ENCODE peak calls at places on chromosomes 3 and 15, in six cellular contexts. I is progenitor cell of endocrine pancreas, O is OCI-LY7, W is breast epithelium, V is psoas muscle, Z is germinal center. N is an unnamed sample.

GRCh38 chr15:66129561-66129960 is 124.0 kb downstream of the MEGF11 start:
- DNase-seq in I (no peak), Z (no peak), V (no peak), W (no peak), O (no peak), N (no peak)

GRCh38 chr3:197490098-197490497 is 65.7 kb downstream of the BDH1 start:
- DNase-seq in V (no peak), O (no peak), I (no peak), Z (no peak), W (no peak), N (no peak)

GRCh38 chr3:153313307-153313945 is 151.4 kb downstream of the RAP2B start:
- DNase-seq in W (no peak), I (no peak), V (no peak), O (no peak), Z (no peak), N (no peak)

GRCh38 chr3:111691293-111691909 is 96.3 kb upstream of the ZBED2 start:
- DNase-seq in W (no peak), V (no peak), I (no peak), Z (no peak), O (peak), N (no peak)

GRCh38 chr3:78647735-78648134 is 1120.1 kb downstream of the ROBO1 start:
- DNase-seq in V (no peak), Z (no peak), I (no peak), O (no peak), W (no peak), N (no peak)

GRCh38 chr3:134453631-134454030 is 32.2 kb downstream of the ANAPC13 start:
- DNase-seq in I (no peak), W (no peak), V (no peak), Z (no peak), O (no peak), N (no peak)

GRCh38 chr15:64443016-64443415 is 17.4 kb upstream of the ZNF609 start:
- DNase-seq in Z (no peak), W (no peak), I (no peak), O (no peak), V (no peak), N (no peak)

GRCh38 chr15:40092416-40093223 is 16.1 kb downstream of the BMF start:
- DNase-seq in W (no peak), V (peak), I (no peak), Z (no peak), O (no peak), N (no peak)

GRCh38 chr3:133932009-133932408 is 36.3 kb upstream of the RAB6B start:
- DNase-seq in Z (no peak), W (no peak), I (no peak), O (no peak), V (no peak), N (no peak)

GRCh38 chr3:5026046-5026362 is 46.8 kb downstream of the BHLHE40 start:
- DNase-seq in Z (no peak), V (no peak), W (no peak), I (no peak), O (no peak), N (no peak)

GRCh38 chr3:177642482-177643163 is 445.3 kb upstream of the TBL1XR1 start:
- DNase-seq in W (no peak), O (no peak), V (no peak), Z (no peak), I (no peak), N (no peak)

GRCh38 chr3:183212565-183212964 is 40.5 kb upstream of the B3GNT5 start:
- DNase-seq in V (no peak), Z (no peak), I (no peak), W (no peak), O (peak), N (no peak)

GRCh38 chr3:166291510-166291909 is 454.3 kb upstream of the BCHE start:
- DNase-seq in V (no peak), O (no peak), Z (no peak), W (no peak), I (no peak), N (no peak)

GRCh38 chr3:130658666-130659065 is 88.0 kb downstream of the PIK3R4 start:
- DNase-seq in V (no peak), Z (no peak), W (no peak), I (no peak), O (no peak), N (no peak)

GRCh38 chr3:114272271-114272670 is 21.6 kb upstream of the TIGIT start:
- DNase-seq in V (no peak), Z (no peak), W (no peak), O (no peak), I (no peak), N (no peak)

GRCh38 chr3:130992344-130992743 is 34.3 kb downstream of the ASTE1 start:
- DNase-seq in Z (no peak), W (no peak), V (no peak), I (no peak), O (no peak), N (no peak)

GRCh38 chr3:107797586-107797985 is 274.8 kb downstream of the BBX start:
- DNase-seq in V (no peak), O (no peak), I (no peak), Z (no peak), W (no peak), N (no peak)

GRCh38 chr15:91110407-91110806 is 10.3 kb downstream of the SV2B start:
- DNase-seq in V (no peak), W (no peak), Z (no peak), O (no peak), I (no peak), N (no peak)

GRCh38 chr15:61084502-61084901 is 144.6 kb downstream of the RORA start:
- DNase-seq in O (no peak), I (no peak), V (no peak), W (no peak), Z (no peak), N (no peak)

GRCh38 chr3:49611714-49612113 is 57.4 kb downstream of the BSN start:
- DNase-seq in O (no peak), W (no peak), V (no peak), Z (no peak), I (no peak), N (no peak)

GRCh38 chr3:80994085-80994665 is 767.3 kb downstream of the GBE1 start:
- DNase-seq in I (no peak), W (no peak), O (no peak), Z (no peak), V (no peak), N (no peak)

GRCh38 chr3:185330238-185330637 is 32.7 kb upstream of the MAP3K13 start:
- DNase-seq in V (no peak), O (no peak), W (no peak), Z (no peak), I (no peak), N (no peak)

GRCh38 chr3:61600195-61600594 is 38.8 kb downstream of the PTPRG start:
- DNase-seq in O (no peak), W (no peak), I (no peak), V (no peak), Z (no peak), N (no peak)

GRCh38 chr3:194323785-194324735 is 27.1 kb downstream of the CPN2 start:
- DNase-seq in W (peak), V (peak), O (no peak), Z (peak), I (no peak), N (peak)

GRCh38 chr3:159845737-159846136 is 142.9 kb upstream of the IL12A start:
- DNase-seq in V (no peak), Z (no peak), I (no peak), O (no peak), W (no peak), N (no peak)

GRCh38 chr3:6791161-6791560 is 69.8 kb upstream of the GRM7 start:
- DNase-seq in V (no peak), Z (no peak), O (no peak), I (no peak), W (no peak), N (no peak)

GRCh38 chr15:90000175-90000923 is 775 bp upstream of the ZNF710 start:
- DNase-seq in O (peak), W (peak), I (peak), V (peak), Z (peak), N (no peak)

GRCh38 chr15:84950570-84951111 is 31.0 kb upstream of the PDE8A start:
- DNase-seq in O (no peak), Z (no peak), I (no peak), W (no peak), V (no peak), N (no peak)

GRCh38 chr3:74273555-74274402 is 340.7 kb downstream of the CNTN3 start:
- DNase-seq in V (no peak), I (no peak), W (no peak), O (no peak), Z (no peak), N (no peak)